ENCODE peak calls at places on chromosomes 4 and X, in ten cellular contexts. T is cardiac muscle cell, X is fibroblast of lung, B is A549, K is neural progenitor cell, V is heart right ventricle, J is fibroblast of mammary gland, S is heart left ventricle, N is GM06990, A is AG04450. U is an unnamed sample.

GRCh38 chr4:140937866-140938265 is 181.7 kb upstream of the TBC1D9 start:
- DNase-seq in N (no peak), X (peak; percentile 29), V (no peak), J (peak; percentile 69), A (no peak), K (no peak), T (no peak), B (peak; percentile 26), S (no peak), U (peak; percentile 91)

GRCh38 chrX:152904151-152905080 is 6.5 kb downstream of the ZNF185 start:
- DNase-seq in A (no peak), V (peak; percentile 22), N (no peak), B (peak; percentile 44), T (peak; percentile 52), X (peak; percentile 46), J (peak; percentile 65), K (peak; percentile 49), S (peak; percentile 44), U (no peak)

GRCh38 chr4:119314356-119314755 is 7.6 kb downstream of the FABP2 start:
- DNase-seq in J (peak; percentile 63), A (no peak), T (peak; percentile 64), K (peak; percentile 68), X (peak; percentile 71), N (no peak), B (peak; percentile 39), V (no peak), S (no peak), U (no peak)

GRCh38 chrX:142576615-142577014 is 371.5 kb upstream of the MAGEC2 start:
- DNase-seq in A (no peak), K (no peak), J (no peak), V (no peak), T (no peak), N (no peak), B (no peak), S (no peak), X (no peak), U (no peak)

GRCh38 chrX:8049827-8050226 is 121.2 kb downstream of the VCX2 start:
- DNase-seq in N (no peak), K (no peak), B (no peak), A (no peak), T (no peak), S (no peak), J (no peak), V (no peak), X (peak; percentile 48), U (peak; percentile 19)

GRCh38 chr4:142845293-142846070 is 619 bp downstream of the INPP4B start:
- DNase-seq in K (peak; percentile 55), A (no peak), V (peak; percentile 30), N (peak; percentile 4), B (peak; percentile 27), X (no peak), S (peak; percentile 35), T (peak; percentile 54), J (no peak), U (no peak)

GRCh38 chrX:119655125-119655524 is 37.8 kb downstream of the SEPTIN6 start:
- DNase-seq in N (no peak), A (peak; percentile 29), B (peak; percentile 11), V (peak; percentile 22), S (peak; percentile 74), X (peak; percentile 63), J (peak; percentile 90), K (no peak), T (no peak), U (peak; percentile 20)

GRCh38 chr4:74838746-74839370 is 44.5 kb upstream of the BTC start:
- DNase-seq in V (no peak), T (no peak), J (peak; percentile 61), N (no peak), S (no peak), K (no peak), B (peak; percentile 8), X (peak; percentile 45), A (no peak), U (peak; percentile 75)

DNA sequence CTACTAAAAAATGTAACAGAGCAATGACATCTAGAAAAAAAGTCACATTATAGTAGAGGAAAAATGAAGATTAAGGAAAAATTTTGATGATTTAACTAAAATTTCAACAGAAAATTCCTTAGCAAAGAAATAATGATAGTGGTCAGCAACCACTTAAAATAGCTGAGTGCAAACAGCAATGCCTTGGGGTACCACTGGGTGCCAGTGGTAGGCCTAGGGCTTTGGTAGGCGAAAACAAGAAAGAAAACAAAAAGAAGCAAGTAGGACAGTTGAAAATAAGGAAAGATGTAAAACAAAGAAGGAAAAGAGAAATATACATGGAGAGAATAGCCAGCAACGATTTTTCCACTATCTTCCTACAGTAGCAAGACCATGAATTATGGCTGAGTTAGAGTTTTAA is 313.5 kb upstream of the IRS4 start:
- DNase-seq in N (no peak), J (no peak), K (peak; percentile 38), T (no peak), S (no peak), V (no peak), X (no peak), A (no peak), B (no peak), U (no peak)
- TF ChIP-seq CTCF in N (peak; percentile 52), J (no peak), K (peak; percentile 60), T (peak; percentile 15), S (no peak), V (no peak), X (no peak), A (no peak), B (no peak), U (no peak)

GRCh38 chrX:10086683-10087082 is 70.1 kb upstream of the CLCN4 start:
- DNase-seq in A (no peak), B (no peak), J (no peak), X (no peak), S (no peak), T (no peak), V (peak; percentile 27), K (no peak), N (no peak), U (no peak)

GRCh38 chrX:10087391-10087790 is 69.4 kb upstream of the CLCN4 start:
- DNase-seq in T (no peak), A (no peak), X (no peak), N (no peak), B (no peak), V (no peak), S (no peak), J (no peak), K (no peak), U (no peak)

GRCh38 chrX:10079155-10079711 is 77.5 kb upstream of the CLCN4 start:
- DNase-seq in N (no peak), S (no peak), X (peak; percentile 34), T (no peak), K (no peak), B (no peak), J (no peak), A (no peak), V (no peak), U (no peak)

GRCh38 chrX:10085223-10085622 is 71.6 kb upstream of the CLCN4 start:
- DNase-seq in B (no peak), K (no peak), V (no peak), S (no peak), A (no peak), X (no peak), J (no peak), N (no peak), T (no peak), U (no peak)

DNA sequence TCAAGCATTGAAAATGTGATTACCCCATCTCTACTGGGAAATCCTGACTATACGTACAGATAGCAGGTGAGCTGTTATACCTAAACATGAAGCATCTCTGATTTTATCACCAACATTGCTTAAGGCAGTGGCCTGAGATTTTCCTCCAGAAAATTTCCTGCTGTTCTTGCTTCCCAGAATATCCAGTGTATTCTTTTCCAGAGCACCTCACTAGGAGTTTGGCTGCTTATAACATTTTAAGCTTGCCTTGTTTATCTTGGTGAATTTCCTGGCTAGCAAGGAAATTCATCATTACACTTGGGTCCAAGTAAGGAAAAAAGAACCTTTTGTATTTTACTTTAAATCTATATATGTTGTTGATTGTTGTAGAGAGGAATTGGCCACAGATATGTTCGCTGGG is 73.0 kb upstream of the CLCN4 start:
- DNase-seq in N (no peak), S (no peak), X (no peak), J (no peak), T (no peak), V (no peak), B (no peak), A (no peak), K (no peak), U (no peak)
- H3K4me3 ChIP-seq in N (no peak overlapping the region), S (no peak overlapping the region), X (no peak overlapping the region), J (no peak overlapping the region), T (no peak overlapping the region), V (peak overlapping the region; percentile 7), B (no peak overlapping the region), A (no peak overlapping the region), K (no peak overlapping the region), U (no peak overlapping the region)

GRCh38 chr4:54382623-54383022 is 153.5 kb downstream of the PDGFRA start:
- DNase-seq in V (no peak), T (peak; percentile 2), A (no peak), K (no peak), B (no peak), N (no peak), J (no peak), S (no peak), X (no peak), U (no peak)

GRCh38 chr4:54386693-54387092 is 157.6 kb downstream of the PDGFRA start:
- DNase-seq in N (no peak), V (no peak), X (no peak), J (no peak), K (no peak), S (no peak), T (no peak), A (no peak), B (no peak), U (no peak)

GRCh38 chr4:54384152-54384551 is 155.1 kb downstream of the PDGFRA start:
- DNase-seq in B (no peak), J (no peak), X (no peak), A (no peak), T (no peak), V (no peak), N (no peak), K (no peak), S (no peak), U (no peak)

GRCh38 chr4:54386270-54386669 is 157.2 kb downstream of the PDGFRA start:
- DNase-seq in X (no peak), J (no peak), T (no peak), V (no peak), B (no peak), N (no peak), K (no peak), A (no peak), S (no peak), U (no peak)

GRCh38 chr4:54384563-54384962 is 155.5 kb downstream of the PDGFRA start:
- DNase-seq in J (peak; percentile 54), T (peak; percentile 27), V (no peak), B (peak; percentile 25), N (no peak), K (peak; percentile 38), S (no peak), A (no peak), X (peak; percentile 34), U (peak; percentile 8)
- TF ChIP-seq CTCF in J (peak; percentile 54), T (peak; percentile 32), V (peak; percentile 46), B (no peak), N (peak; percentile 26), K (peak; percentile 41), S (peak; percentile 48), A (peak; percentile 35), X (peak; percentile 37), U (peak; percentile 63)

DNA sequence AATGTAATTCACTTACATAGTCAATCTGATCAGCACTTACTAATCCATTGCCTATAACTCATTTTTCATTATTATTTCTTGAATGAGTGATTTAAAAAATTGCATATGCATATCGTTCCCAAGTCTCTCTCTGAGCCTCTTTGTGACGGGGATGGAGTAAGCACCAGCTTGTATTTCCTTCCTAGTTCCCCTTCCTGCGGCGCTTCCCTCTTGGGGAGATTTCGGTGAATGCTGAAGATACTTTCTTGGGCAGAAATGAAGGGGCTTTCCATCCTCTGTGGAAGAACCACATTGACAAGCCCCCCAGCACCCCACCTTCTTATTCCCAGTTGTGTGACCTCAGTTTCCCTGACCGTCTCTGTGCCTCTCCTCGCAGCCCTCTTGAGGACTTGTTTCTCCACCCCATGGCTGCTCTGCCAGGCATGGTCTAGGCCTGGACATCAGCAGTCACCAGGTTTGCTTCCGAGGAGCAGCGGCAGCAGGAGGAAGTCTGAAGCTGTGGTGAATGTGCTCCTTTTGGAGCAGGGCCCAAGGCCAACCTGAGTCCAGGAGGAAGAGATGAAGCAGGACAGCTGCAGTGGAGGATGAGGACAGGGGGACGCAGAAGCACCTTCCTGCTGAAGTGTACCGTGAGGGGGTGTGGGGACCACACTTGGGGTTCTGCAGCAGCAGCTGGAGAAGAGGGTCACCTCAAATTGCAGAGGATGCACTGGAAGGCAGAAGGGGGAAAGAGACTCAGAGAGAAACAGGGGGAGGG is 124.9 kb downstream of the IRF2 start:
- DNase-seq in V (no peak), B (no peak), N (no peak), X (no peak), A (no peak), T (no peak), J (no peak), K (no peak), S (peak; percentile 32), U (no peak)
- H3K4me3 ChIP-seq in V (no peak overlapping the region), B (no peak overlapping the region), N (peak overlapping the region; percentile 7), X (no peak overlapping the region), A (no peak overlapping the region), T (no peak overlapping the region), J (no peak overlapping the region), K (no peak overlapping the region), S (no peak overlapping the region), U (no peak overlapping the region)